ENCODE peak calls at places on chromosomes 16 and 17, in nine cellular contexts. K, E, I, Z, B, J, U, T and V are unnamed samples.

GRCh38 chr17:67506966-67507365 is 129.9 kb downstream of the PITPNC1 start:
- DNase-seq in B (no peak), E (no peak), U (no peak), K (no peak), J (peak; percentile 65), Z (no peak), I (no peak), T (no peak), V (peak; percentile 95)

GRCh38 chr16:88454315-88455057 is 1.4 kb downstream of the ZFPM1 start:
- DNase-seq in U (peak; percentile 65), J (no peak), E (no peak), T (no peak), I (peak; percentile 48), Z (no peak), K (peak; percentile 73), B (peak; percentile 56), V (no peak)

GRCh38 chr17:62718420-62718819 is 89.7 kb downstream of the MARCHF10 start:
- DNase-seq in I (no peak), E (no peak), T (no peak), K (peak; percentile 88), U (no peak), Z (no peak), B (no peak), J (peak; percentile 76), V (peak; percentile 61)

GRCh38 chr17:8125196-8125946 is 1.5 kb upstream of the HES7 start:
- DNase-seq in T (peak; percentile 73), B (peak; percentile 83), Z (peak; percentile 60), U (peak; percentile 86), K (peak; percentile 89), E (peak; percentile 81), J (peak; percentile 78), I (peak; percentile 84), V (peak; percentile 60)

GRCh38 chr17:17111401-17112393 is 69.4 kb downstream of the MPRIP start:
- DNase-seq in J (no peak), T (no peak), I (no peak), B (no peak), K (no peak), Z (no peak), E (peak; percentile 79), U (no peak), V (no peak)

GRCh38 chr17:56009795-56010715 is 143.2 kb upstream of the ANKFN1 start:
- DNase-seq in B (no peak), U (no peak), Z (no peak), I (peak; percentile 55), J (peak; percentile 6), T (no peak), K (peak; percentile 93), E (peak; percentile 17), V (peak; percentile 9)

GRCh38 chr16:22091721-22092120 is 620 bp upstream of the VWA3A start:
- DNase-seq in B (no peak), T (no peak), J (peak; percentile 9), E (no peak), U (no peak), I (no peak), Z (no peak), K (no peak), V (no peak)

GRCh38 chr17:8059131-8059530 is 20.3 kb downstream of the ALOX15B start:
- DNase-seq in Z (no peak), I (no peak), U (no peak), B (no peak), T (no peak), J (no peak), K (no peak), E (no peak), V (no peak)

GRCh38 chr17:77734371-77735050 is 224.0 kb upstream of the TNRC6C start:
- DNase-seq in I (no peak), E (peak; percentile 89), K (peak; percentile 90), U (no peak), T (peak; percentile 86), B (peak; percentile 53), J (peak; percentile 78), Z (no peak), V (peak; percentile 16)

GRCh38 chr16:8851761-8852403 is 16.9 kb downstream of the CARHSP1 start:
- DNase-seq in Z (no peak), I (peak; percentile 42), T (no peak), U (no peak), J (no peak), B (no peak), K (no peak), E (no peak), V (no peak)